ENCODE peak calls at places on chromosome 21, in five cellular contexts. One of them, this sample, is unnamed. For H3K4me1, the result is how much of the 10 kb centered on the place peaks cover.

GRCh38 chr21:36330904-36331303 is 10.9 kb downstream of the MORC3 start:
- DNase-seq in hepatocyte: peak
- DNase-seq in right lobe of liver: peak
- DNase-seq in Panc1: no peak
- DNase-seq in body of pancreas: peak
- DNase-seq in this sample: peak

GRCh38 chr21:22164912-22165311 is 1166.7 kb downstream of the NCAM2 start:
- DNase-seq in hepatocyte: no peak
- DNase-seq in right lobe of liver: no peak
- DNase-seq in Panc1: no peak
- DNase-seq in body of pancreas: no peak
- DNase-seq in this sample: no peak

GRCh38 chr21:37877171-37877570 is 39.1 kb downstream of the KCNJ6 start:
- DNase-seq in hepatocyte: no peak
- DNase-seq in right lobe of liver: no peak
- DNase-seq in Panc1: no peak
- DNase-seq in body of pancreas: no peak
- DNase-seq in this sample: peak

GRCh38 chr21:35962917-35963316 is 97.4 kb downstream of the SETD4 start:
- DNase-seq in hepatocyte: no peak
- DNase-seq in right lobe of liver: no peak
- DNase-seq in Panc1: no peak
- DNase-seq in body of pancreas: no peak
- DNase-seq in this sample: no peak

GRCh38 chr21:31266241-31266640 is 77.8 kb downstream of the TIAM1 start:
- DNase-seq in hepatocyte: no peak
- DNase-seq in right lobe of liver: no peak
- DNase-seq in Panc1: no peak
- DNase-seq in body of pancreas: no peak
- DNase-seq in this sample: no peak

GRCh38 chr21:26067836-26068401 is 102.7 kb downstream of the APP start:
- DNase-seq in hepatocyte: no peak
- DNase-seq in right lobe of liver: no peak
- DNase-seq in Panc1: no peak
- DNase-seq in body of pancreas: no peak
- DNase-seq in this sample: no peak

GRCh38 chr21:14591882-14592281 is 45.8 kb upstream of the SAMSN1 start:
- DNase-seq in hepatocyte: no peak
- DNase-seq in right lobe of liver: no peak
- DNase-seq in Panc1: no peak
- DNase-seq in body of pancreas: peak
- DNase-seq in this sample: no peak

GRCh38 chr21:26148834-26149354 is 21.7 kb downstream of the APP start:
- DNase-seq in hepatocyte: no peak
- DNase-seq in right lobe of liver: no peak
- DNase-seq in Panc1: no peak
- DNase-seq in body of pancreas: no peak
- DNase-seq in this sample: peak

GRCh38 chr21:7951854-7952519 is 2569.4 kb upstream of the TPTE start:
- DNase-seq in hepatocyte: no peak
- DNase-seq in right lobe of liver: no peak
- DNase-seq in Panc1: no peak
- DNase-seq in body of pancreas: no peak
- DNase-seq in this sample: no peak

GRCh38 chr21:41425954-41426655 is at the start of gene MX1:
- DNase-seq in hepatocyte: peak
- DNase-seq in right lobe of liver: peak
- DNase-seq in Panc1: no peak
- DNase-seq in body of pancreas: peak
- DNase-seq in this sample: peak

GRCh38 chr21:22258821-22259220 is 1260.6 kb downstream of the NCAM2 start:
- DNase-seq in hepatocyte: no peak
- DNase-seq in right lobe of liver: no peak
- DNase-seq in Panc1: no peak
- DNase-seq in body of pancreas: no peak
- DNase-seq in this sample: no peak

GRCh38 chr21:14358775-14359174 is 24.2 kb downstream of the HSPA13 start:
- DNase-seq in hepatocyte: no peak
- DNase-seq in right lobe of liver: no peak
- DNase-seq in Panc1: no peak
- DNase-seq in body of pancreas: no peak
- DNase-seq in this sample: peak

GRCh38 chr21:27043377-27043776 is 76.5 kb upstream of the ADAMTS5 start:
- DNase-seq in hepatocyte: no peak
- DNase-seq in right lobe of liver: no peak
- DNase-seq in Panc1: no peak
- DNase-seq in body of pancreas: no peak
- DNase-seq in this sample: no peak

GRCh38 chr21:36430841-36431240 is 45.6 kb downstream of the CHAF1B start:
- DNase-seq in hepatocyte: no peak
- DNase-seq in right lobe of liver: no peak
- DNase-seq in Panc1: no peak
- DNase-seq in body of pancreas: no peak
- DNase-seq in this sample: peak

GRCh38 chr21:17636711-17637110 is 24.0 kb upstream of the BTG3 start:
- DNase-seq in hepatocyte: no peak
- DNase-seq in right lobe of liver: no peak
- DNase-seq in Panc1: no peak
- DNase-seq in body of pancreas: no peak
- DNase-seq in this sample: no peak

GRCh38 chr21:29481641-29482040 is 182.9 kb downstream of the BACH1 start:
- DNase-seq in hepatocyte: no peak
- DNase-seq in right lobe of liver: no peak
- DNase-seq in Panc1: no peak
- DNase-seq in body of pancreas: no peak
- DNase-seq in this sample: no peak

GRCh38 chr21:36132691-36133090 is 2.2 kb upstream of the CBR3 start:
- DNase-seq in hepatocyte: no peak
- DNase-seq in right lobe of liver: no peak
- DNase-seq in Panc1: no peak
- DNase-seq in body of pancreas: no peak
- DNase-seq in this sample: no peak

DNA sequence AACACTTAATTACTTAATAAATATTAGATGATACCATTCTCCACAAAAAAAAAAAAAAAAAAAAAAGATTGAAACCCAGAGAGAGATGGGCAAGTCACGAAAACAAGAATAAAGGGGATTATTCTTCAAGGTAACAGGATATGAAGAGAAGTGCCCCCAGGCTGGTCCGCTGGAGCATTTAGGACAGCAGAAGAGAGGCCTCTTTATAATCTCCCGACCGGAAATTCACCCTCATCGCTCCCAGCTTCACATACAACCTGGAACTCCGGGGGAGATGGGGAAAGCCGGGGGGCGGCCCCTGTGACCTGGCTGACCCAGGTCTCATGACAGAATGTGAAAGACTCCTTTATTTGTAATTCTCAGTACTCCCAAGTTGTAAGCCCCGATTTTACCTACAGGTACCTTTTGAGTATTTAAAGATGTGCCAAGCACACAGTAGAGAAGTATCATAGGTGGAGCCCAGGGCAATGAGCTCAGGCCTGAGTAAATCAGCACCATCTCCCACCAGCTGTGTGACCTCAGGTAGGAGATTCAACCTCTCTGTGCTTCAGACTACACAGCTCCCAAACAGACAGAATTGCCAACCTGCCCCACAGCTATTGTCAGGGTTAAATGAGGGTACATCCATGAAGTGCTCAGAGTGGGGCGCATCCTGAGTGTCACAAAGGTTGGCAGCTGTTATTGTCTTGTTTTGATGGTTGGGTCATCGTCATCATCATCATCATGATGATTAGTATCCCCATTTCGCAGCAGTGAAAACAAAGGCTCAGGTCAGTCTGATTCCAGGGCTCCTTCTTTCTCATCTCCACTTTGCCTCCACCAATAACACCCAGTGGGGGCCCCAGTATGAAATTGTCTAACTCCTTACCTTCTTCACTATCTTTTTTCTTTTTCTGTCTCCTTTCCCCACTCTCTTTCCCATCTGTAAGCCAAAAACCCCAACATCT is 148.4 kb downstream of the PSMG1 start:
- DNase-seq in hepatocyte: no peak
- DNase-seq in right lobe of liver: no peak
- DNase-seq in Panc1: no peak
- DNase-seq in body of pancreas: no peak
- DNase-seq in this sample: no peak
- H3K27ac ChIP-seq in hepatocyte: peak
- H3K27ac ChIP-seq in right lobe of liver: peak
- H3K27ac ChIP-seq in Panc1: no peak
- H3K27ac ChIP-seq in body of pancreas: no peak
- H3K27ac ChIP-seq in this sample: no peak

DNA sequence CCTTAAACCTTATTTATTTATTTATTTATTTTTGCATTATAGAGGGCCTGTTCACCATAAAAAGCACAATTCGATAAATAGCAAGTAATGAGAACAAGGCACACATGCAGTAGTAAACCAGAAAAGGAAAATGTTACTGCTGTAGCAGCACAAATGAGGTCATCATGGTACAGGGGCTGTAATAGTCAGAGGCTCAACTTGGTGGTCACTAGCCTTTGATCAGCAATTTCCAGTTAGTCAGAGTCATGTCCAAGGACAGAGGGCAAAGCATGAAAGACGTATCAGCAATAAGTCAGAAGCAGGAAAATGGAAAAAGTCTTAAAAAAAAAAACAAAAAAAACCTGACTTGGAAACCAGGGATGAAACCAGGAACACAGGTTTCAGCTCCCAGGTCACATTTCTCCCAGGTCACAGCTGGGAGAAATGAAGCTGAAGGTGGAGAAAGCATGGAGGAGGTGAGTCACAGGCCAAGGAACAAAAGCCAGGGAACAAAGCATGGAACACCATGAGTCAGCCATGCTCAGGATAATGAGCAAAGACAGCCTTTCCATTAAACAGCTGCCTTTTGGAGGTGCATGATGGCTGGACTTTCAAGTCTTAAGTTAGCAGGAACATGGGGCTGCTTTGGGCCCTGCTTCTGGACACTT is 556.3 kb downstream of the LTN1 start:
- DNase-seq in hepatocyte: peak
- DNase-seq in right lobe of liver: no peak
- DNase-seq in Panc1: no peak
- DNase-seq in body of pancreas: no peak
- DNase-seq in this sample: peak
- H3K4me1 ChIP-seq in hepatocyte: under half
- H3K4me1 ChIP-seq in right lobe of liver: under half
- H3K4me1 ChIP-seq in Panc1: under half
- H3K4me1 ChIP-seq in body of pancreas: under half
- H3K4me1 ChIP-seq in this sample: under half

GRCh38 chr21:42553435-42553834 is 39.8 kb downstream of the SLC37A1 start:
- DNase-seq in hepatocyte: no peak
- DNase-seq in right lobe of liver: no peak
- DNase-seq in Panc1: no peak
- DNase-seq in body of pancreas: no peak
- DNase-seq in this sample: no peak

GRCh38 chr21:42552407-42553336 is 39.0 kb downstream of the SLC37A1 start:
- DNase-seq in hepatocyte: no peak
- DNase-seq in right lobe of liver: no peak
- DNase-seq in Panc1: no peak
- DNase-seq in body of pancreas: no peak
- DNase-seq in this sample: no peak

GRCh38 chr21:42556476-42556875 is 42.8 kb downstream of the SLC37A1 start:
- DNase-seq in hepatocyte: no peak
- DNase-seq in right lobe of liver: no peak
- DNase-seq in Panc1: no peak
- DNase-seq in body of pancreas: no peak
- DNase-seq in this sample: no peak

GRCh38 chr21:42555756-42556438 is 42.2 kb downstream of the SLC37A1 start:
- DNase-seq in hepatocyte: no peak
- DNase-seq in right lobe of liver: peak
- DNase-seq in Panc1: no peak
- DNase-seq in body of pancreas: no peak
- DNase-seq in this sample: no peak

GRCh38 chr21:42554251-42554937 is 40.7 kb downstream of the SLC37A1 start:
- DNase-seq in hepatocyte: no peak
- DNase-seq in right lobe of liver: no peak
- DNase-seq in Panc1: no peak
- DNase-seq in body of pancreas: peak
- DNase-seq in this sample: no peak
- H3K27ac ChIP-seq in hepatocyte: no peak
- H3K27ac ChIP-seq in right lobe of liver: no peak
- H3K27ac ChIP-seq in Panc1: no peak
- H3K27ac ChIP-seq in body of pancreas: no peak
- H3K27ac ChIP-seq in this sample: no peak

GRCh38 chr21:44929799-44930542 is 9.3 kb upstream of the ITGB2 start:
- DNase-seq in hepatocyte: no peak
- DNase-seq in right lobe of liver: no peak
- DNase-seq in Panc1: no peak
- DNase-seq in body of pancreas: no peak
- DNase-seq in this sample: no peak
- H3K4me1 ChIP-seq in hepatocyte: under half
- H3K4me1 ChIP-seq in right lobe of liver: under half
- H3K4me1 ChIP-seq in Panc1: under half
- H3K4me1 ChIP-seq in body of pancreas: under half
- H3K4me1 ChIP-seq in this sample: under half

DNA sequence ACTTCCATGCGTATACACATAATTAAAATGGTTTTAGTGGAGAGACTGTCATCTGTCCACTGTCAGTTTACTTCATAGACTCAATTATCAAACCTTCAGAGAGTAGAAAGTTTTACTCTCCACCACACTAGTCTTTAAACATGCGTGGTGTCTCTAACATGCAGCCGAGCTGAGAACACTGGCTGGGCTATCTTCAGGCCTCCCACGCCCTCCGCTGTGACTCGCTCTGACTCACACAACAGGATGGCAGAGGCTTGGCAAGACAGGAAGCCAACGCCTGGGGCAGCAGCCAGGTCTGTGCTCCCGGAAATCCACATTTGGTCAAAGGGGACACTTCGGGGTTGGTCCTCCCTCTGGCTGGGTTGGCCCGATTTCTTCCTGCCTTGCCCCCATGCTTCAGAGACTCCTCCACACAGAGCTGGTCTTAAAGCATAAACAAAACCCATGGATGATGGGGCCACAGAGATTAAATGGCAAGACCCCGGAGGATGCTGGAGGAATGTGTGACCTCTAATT is 22.7 kb upstream of the IFNGR2 start:
- DNase-seq in hepatocyte: peak
- DNase-seq in right lobe of liver: peak
- DNase-seq in Panc1: peak
- DNase-seq in body of pancreas: peak
- DNase-seq in this sample: peak
- H3K27ac ChIP-seq in hepatocyte: peak
- H3K27ac ChIP-seq in right lobe of liver: no peak
- H3K27ac ChIP-seq in Panc1: peak
- H3K27ac ChIP-seq in body of pancreas: peak
- H3K27ac ChIP-seq in this sample: peak

DNA sequence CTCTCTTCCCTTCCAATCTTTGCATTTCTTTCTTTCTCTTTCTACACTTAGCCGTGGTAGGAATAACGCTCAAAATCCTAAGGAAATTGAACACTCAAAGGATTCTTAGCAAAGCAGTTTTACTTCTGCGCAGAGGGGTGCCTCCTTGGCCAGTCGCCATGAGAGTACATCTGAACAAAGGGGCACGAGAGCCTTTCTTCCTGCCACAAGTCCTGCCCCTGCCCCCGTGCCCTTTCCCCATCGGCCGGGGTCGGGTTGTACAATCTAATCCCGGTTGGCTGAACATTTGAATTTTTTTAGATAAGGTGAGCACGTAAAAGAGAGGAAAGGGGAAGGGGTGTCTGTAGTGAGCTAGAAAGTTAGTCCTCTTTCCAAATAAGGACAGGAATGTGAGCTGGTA is 28.6 kb upstream of the COL6A1 start:
- DNase-seq in hepatocyte: no peak
- DNase-seq in right lobe of liver: no peak
- DNase-seq in Panc1: no peak
- DNase-seq in body of pancreas: no peak
- DNase-seq in this sample: no peak
- H3K4me1 ChIP-seq in hepatocyte: under half
- H3K4me1 ChIP-seq in right lobe of liver: under half
- H3K4me1 ChIP-seq in Panc1: under half
- H3K4me1 ChIP-seq in body of pancreas: under half
- H3K4me1 ChIP-seq in this sample: under half

This sample was measured in mammary epithelial cell.